ENCODE peak calls at places on chromosomes 16 and 17, in six cellular contexts. R is Calu3, S is mucosa of descending colon, Y is fibroblast of villous mesenchyme, C is psoas muscle, N is pancreas. X is an unnamed sample.

GRCh38 chr17:30476726-30477082 is 504 bp upstream of the GOSR1 start:
- DNase-seq in R (peak; percentile 4), S (peak; percentile 4), Y (no peak), C (no peak), N (no peak), X (peak; percentile 4)

GRCh38 chr16:85281181-85281580 is 168.9 kb upstream of the CIBAR2 start:
- DNase-seq in R (no peak), S (no peak), Y (no peak), C (no peak), N (no peak), X (no peak)

GRCh38 chr17:48791128-48792032 is 25.6 kb downstream of the TTLL6 start:
- DNase-seq in R (peak; percentile 95), S (peak; percentile 99), Y (peak; percentile 90), C (peak; percentile 43), N (peak; percentile 70), X (peak; percentile 88)

GRCh38 chr16:76193851-76194620 is 83.2 kb upstream of the CNTNAP4 start:
- DNase-seq in R (no peak), S (peak; percentile 2), Y (no peak), C (no peak), N (no peak), X (no peak)

GRCh38 chr17:75900691-75901533 is 3.8 kb downstream of the MRPL38 start:
- DNase-seq in R (no peak), S (no peak), Y (no peak), C (no peak), N (no peak), X (no peak)

GRCh38 chr17:50047488-50048126 is 8.3 kb upstream of the ITGA3 start:
- DNase-seq in R (peak; percentile 56), S (no peak), Y (peak; percentile 45), C (no peak), N (no peak), X (peak; percentile 65)

GRCh38 chr17:78759203-78759968 is 22.7 kb downstream of the CYTH1 start:
- DNase-seq in R (no peak), S (peak; percentile 74), Y (peak; percentile 72), C (peak; percentile 47), N (peak; percentile 73), X (no peak)

GRCh38 chr16:25009822-25010221 is 5.3 kb downstream of the ARHGAP17 start:
- DNase-seq in R (no peak), S (peak; percentile 38), Y (peak; percentile 72), C (no peak), N (no peak), X (peak; percentile 38)

GRCh38 chr17:79833744-79834574 is 5.3 kb downstream of the CBX4 start:
- DNase-seq in R (no peak), S (peak; percentile 20), Y (no peak), C (no peak), N (no peak), X (no peak)

GRCh38 chr16:88769617-88770458 is 15.2 kb downstream of the PIEZO1 start:
- DNase-seq in R (no peak), S (peak; percentile 72), Y (peak; percentile 50), C (no peak), N (no peak), X (no peak)

GRCh38 chr17:70022175-70022574 is 52.9 kb upstream of the KCNJ16 start:
- DNase-seq in R (no peak), S (no peak), Y (no peak), C (no peak), N (no peak), X (no peak)

GRCh38 chr17:41975099-41976083 is 8.8 kb downstream of the CNP start:
- DNase-seq in R (no peak), S (no peak), Y (no peak), C (no peak), N (peak; percentile 6), X (peak; percentile 68)

DNA sequence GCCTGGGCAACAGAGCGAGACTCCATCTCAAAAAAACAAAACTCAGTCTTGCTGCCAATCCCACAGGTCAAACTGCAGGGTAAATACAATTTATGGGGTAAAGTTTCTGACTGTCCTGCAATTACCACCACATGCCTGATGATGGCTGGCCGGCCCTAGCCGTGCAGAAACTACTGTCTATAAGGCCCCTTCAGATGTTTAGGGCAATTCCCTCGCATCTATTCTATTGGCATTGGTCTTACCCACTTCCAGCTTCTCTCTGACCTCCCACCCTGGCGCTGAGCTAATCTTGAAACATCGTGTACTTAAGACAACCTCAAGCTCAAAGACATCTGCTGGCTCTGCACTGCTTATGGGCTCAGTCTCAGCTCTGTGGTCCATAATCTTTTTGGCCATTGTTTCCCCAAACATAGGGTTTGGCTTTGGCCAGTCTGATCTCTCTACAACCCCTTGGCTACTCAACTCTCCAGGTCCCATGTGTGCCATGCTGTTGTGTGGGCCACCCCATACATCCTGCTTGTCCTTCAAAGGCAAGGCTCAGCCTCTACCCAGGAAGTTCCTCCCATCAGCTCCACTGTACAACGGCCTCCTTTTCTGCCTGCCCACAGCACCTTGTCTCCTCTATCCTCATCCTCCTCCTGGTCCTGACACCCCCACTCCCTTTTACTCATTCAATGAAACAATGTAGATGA is 16.6 kb downstream of the MAP3K14 start:
- DNase-seq in R (no peak), S (no peak), Y (no peak), C (no peak), N (no peak), X (no peak)
- TF ChIP-seq CTCF in R (no peak), S (no peak), Y (no peak), C (no peak), N (no peak), X (no peak)

DNA sequence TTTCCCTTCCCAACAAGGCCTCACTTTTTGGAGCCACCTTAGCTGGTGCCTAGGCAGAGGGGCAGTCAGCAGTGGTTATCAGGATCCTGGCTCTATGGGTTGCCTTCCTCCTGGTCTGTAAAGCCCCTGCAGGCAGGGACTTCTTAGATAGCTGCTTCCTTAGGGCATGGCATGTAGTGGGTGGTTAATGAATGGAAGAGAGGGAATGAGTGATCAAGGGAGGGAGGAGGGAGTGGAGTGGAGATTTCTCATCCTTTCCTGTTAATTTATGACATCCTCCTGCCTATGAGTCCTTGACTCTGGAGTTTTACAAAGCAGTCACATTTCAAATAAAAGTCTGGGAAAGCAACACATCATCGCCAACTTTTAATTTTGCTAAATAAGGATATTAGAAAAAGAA is 40.7 kb downstream of the SNX20 start:
- DNase-seq in R (no peak), S (no peak), Y (no peak), C (no peak), N (no peak), X (peak; percentile 25)
- TF ChIP-seq CTCF in R (no peak), S (no peak), Y (no peak), C (no peak), N (no peak), X (no peak)

GRCh38 chr16:1340730-1341494 is 7.5 kb downstream of the BAIAP3 start:
- DNase-seq in R (no peak), S (no peak), Y (no peak), C (no peak), N (no peak), X (no peak)
- TF ChIP-seq CTCF in R (no peak), S (no peak), Y (no peak), C (no peak), N (no peak), X (no peak)

GRCh38 chr16:53805747-53806146 is 101.8 kb downstream of the FTO start:
- DNase-seq in R (no peak), S (no peak), Y (no peak), C (no peak), N (no peak), X (no peak)

GRCh38 chr16:53805113-53805512 is 101.2 kb downstream of the FTO start:
- DNase-seq in R (no peak), S (no peak), Y (peak; percentile 63), C (no peak), N (no peak), X (no peak)

GRCh38 chr16:53804467-53804866 is 100.5 kb downstream of the FTO start:
- DNase-seq in R (no peak), S (no peak), Y (no peak), C (no peak), N (no peak), X (no peak)

GRCh38 chr16:53803998-53804397 is 100.0 kb downstream of the FTO start:
- DNase-seq in R (no peak), S (no peak), Y (no peak), C (no peak), N (no peak), X (no peak)

DNA sequence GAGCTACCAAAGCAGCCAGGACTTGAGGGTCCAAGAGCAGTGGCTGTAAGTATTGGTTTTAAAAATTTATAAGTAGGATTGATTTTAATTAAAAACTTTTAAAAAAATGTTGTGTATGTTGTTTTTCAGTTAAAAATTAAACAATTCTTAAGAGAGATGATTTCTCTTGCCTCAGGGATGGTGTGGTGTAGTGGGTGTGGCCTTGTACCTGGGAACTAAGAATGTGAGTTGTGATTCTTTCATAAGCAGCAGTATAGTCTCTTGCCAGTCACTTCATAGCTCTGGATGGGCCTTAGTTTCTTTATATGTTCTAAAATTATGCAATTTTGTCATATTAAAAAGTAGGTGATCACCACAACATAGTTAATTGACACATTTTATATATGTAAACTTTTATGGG is 99.5 kb downstream of the FTO start:
- DNase-seq in R (no peak), S (no peak), Y (no peak), C (no peak), N (no peak), X (no peak)
- TF ChIP-seq CTCF in R (no peak), S (no peak), Y (no peak), C (no peak), N (no peak), X (no peak)

DNA sequence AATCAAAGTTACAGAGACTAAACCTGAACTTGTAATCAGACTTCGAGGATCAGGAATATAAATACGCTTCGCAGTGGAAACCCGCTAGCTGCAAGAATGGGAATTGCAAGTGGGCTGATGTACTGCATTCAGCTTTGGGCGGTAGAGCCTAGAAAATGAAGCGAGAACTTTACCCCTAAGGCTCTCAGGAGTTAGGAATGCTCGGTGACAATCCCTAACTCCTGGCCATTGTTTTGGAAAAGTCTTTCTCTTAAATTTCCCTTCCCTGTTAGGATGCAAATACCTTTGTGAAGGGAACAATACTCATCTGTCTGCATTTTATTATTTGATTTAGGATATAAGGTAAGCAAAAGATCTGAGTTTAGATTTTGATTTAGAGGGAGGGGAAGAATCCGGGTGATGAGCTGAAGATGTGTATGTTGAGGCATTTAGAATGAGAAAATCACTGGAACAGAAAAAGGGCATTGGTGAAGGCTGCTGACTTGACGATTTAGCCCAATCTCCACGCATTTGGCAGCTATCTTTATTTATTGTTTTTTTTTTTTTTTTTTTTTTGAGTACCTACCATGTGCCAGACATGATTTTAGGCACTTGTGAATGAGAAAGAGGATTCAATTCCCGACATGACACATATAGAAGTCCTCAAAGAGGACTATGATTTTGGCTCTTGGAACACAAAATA is 2.2 kb upstream of the TOX3 start:
- DNase-seq in R (no peak), S (no peak), Y (no peak), C (no peak), N (no peak), X (no peak)
- TF ChIP-seq CTCF in R (no peak), S (no peak), Y (no peak), C (no peak), N (no peak), X (peak; percentile 24)